ENCODE peak calls at places on chromosomes 16 and 17, in ten cellular contexts. I is ovary; W is 8988T; J is endothelial cell; S is activated T-helper 1 cell treated with Interleukin-2 at 50 U/mL for 16 hours; E is H7; B is CD4-positive, CD25-positive, alpha-beta regulatory T cell; V is ACHN; Y is activated CD8-positive, alpha-beta memory T cell treated with anti-CD3 and anti-CD28 coated beads for 1 hour; G is Caki2. Q is an unnamed sample.

GRCh38 chr17:48037036-48037881 is at the start of gene COPZ2:
- DNase-seq in I (peak), W (peak), J (peak), S (peak), E (peak), B (peak), V (peak), Y (peak), G (no peak), Q (peak)

GRCh38 chr17:80545499-80545826 is 825 bp downstream of the RPTOR start:
- DNase-seq in I (no peak), W (no peak), J (no peak), S (no peak), E (no peak), B (no peak), V (no peak), Y (no peak), G (no peak), Q (no peak)

GRCh38 chr17:34709108-34709779 is 129.9 kb downstream of the TMEM132E start:
- DNase-seq in I (no peak), W (no peak), J (no peak), S (no peak), E (no peak), B (no peak), V (no peak), Y (no peak), G (no peak), Q (no peak)

GRCh38 chr16:27378871-27379580 is 22.9 kb upstream of the IL21R start:
- DNase-seq in I (no peak), W (no peak), J (no peak), S (no peak), E (no peak), B (no peak), V (no peak), Y (no peak), G (peak), Q (no peak)

GRCh38 chr17:38428150-38428642 is at the start of gene ARHGAP23:
- DNase-seq in I (peak), W (peak), J (no peak), S (peak), E (peak), B (peak), V (peak), Y (no peak), G (peak), Q (no peak)

GRCh38 chr17:39484178-39484577 is 22.9 kb downstream of the CDK12 start:
- DNase-seq in I (no peak), W (no peak), J (no peak), S (no peak), E (no peak), B (no peak), V (no peak), Y (no peak), G (no peak), Q (no peak)

GRCh38 chr16:89155184-89155679 is 16.3 kb upstream of the CDH15 start:
- DNase-seq in I (peak), W (no peak), J (no peak), S (no peak), E (no peak), B (no peak), V (no peak), Y (no peak), G (no peak), Q (no peak)

GRCh38 chr17:1829189-1829578 is 518 bp downstream of the SMYD4 start:
- DNase-seq in I (peak), W (no peak), J (no peak), S (no peak), E (no peak), B (no peak), V (no peak), Y (no peak), G (no peak), Q (no peak)

GRCh38 chr17:81333626-81334368 is 38.7 kb upstream of the SLC38A10 start:
- DNase-seq in I (peak), W (no peak), J (no peak), S (no peak), E (no peak), B (no peak), V (no peak), Y (no peak), G (no peak), Q (no peak)

GRCh38 chr17:48483004-48483403 is 47.8 kb downstream of the HOXB1 start:
- DNase-seq in I (no peak), W (no peak), J (no peak), S (no peak), E (no peak), B (no peak), V (no peak), Y (no peak), G (no peak), Q (no peak)

GRCh38 chr17:37698856-37699255 is 46.0 kb downstream of the HNF1B start:
- DNase-seq in I (no peak), W (no peak), J (no peak), S (no peak), E (no peak), B (no peak), V (no peak), Y (no peak), G (no peak), Q (no peak)

GRCh38 chr16:88383401-88384221 is 852 bp downstream of the ZNF469 start:
- DNase-seq in I (peak), W (peak), J (no peak), S (no peak), E (peak), B (no peak), V (peak), Y (no peak), G (peak), Q (no peak)

GRCh38 chr16:56700631-56701030 is 18.4 kb downstream of the MT1X start:
- DNase-seq in I (no peak), W (no peak), J (no peak), S (no peak), E (no peak), B (no peak), V (no peak), Y (no peak), G (no peak), Q (no peak)

GRCh38 chr17:60439501-60439900 is 17.2 kb downstream of the CHCT1 start:
- DNase-seq in I (no peak), W (no peak), J (no peak), S (no peak), E (no peak), B (no peak), V (no peak), Y (no peak), G (no peak), Q (no peak)

Q was measured in CD4-positive, alpha-beta T cell.